ENCODE peak calls at places on chromosomes 11 and 22, in nine cellular contexts. One of them, this sample, is unnamed.

GRCh38 chr11:95154514-95154913 is 64.9 kb downstream of the ENDOD1 start:
- DNase-seq in NT2/D1: no peak
- DNase-seq in stimulated activated CD8-positive, alpha-beta memory T cell treated with anti-CD3 and anti-CD28 coated beads, Interleukin-15, amount 100 ng/mL, for 1 hour: peak; percentile 27
- DNase-seq in NCI-H774: peak; percentile 22
- DNase-seq in cardiac fibroblast: peak; percentile 68
- DNase-seq in NCI-H1092: peak; percentile 63
- DNase-seq in mucosa of gallbladder: peak; percentile 48
- DNase-seq in NCI-H1930: peak; percentile 52
- DNase-seq in HFF-Myc: no peak
- DNase-seq in this sample: peak; percentile 26

GRCh38 chr11:112961751-112962747 is 829 bp downstream of the NCAM1 start:
- DNase-seq in stimulated activated CD8-positive, alpha-beta memory T cell treated with anti-CD3 and anti-CD28 coated beads, Interleukin-15, amount 100 ng/mL, for 1 hour: no peak
- DNase-seq in NCI-H774: peak; percentile 73
- DNase-seq in HFF-Myc: no peak
- DNase-seq in NCI-H1930: no peak
- DNase-seq in NCI-H1092: peak; percentile 72
- DNase-seq in cardiac fibroblast: no peak
- DNase-seq in NT2/D1: no peak
- DNase-seq in mucosa of gallbladder: no peak
- DNase-seq in this sample: no peak

GRCh38 chr11:72026029-72026428 is 27.3 kb downstream of the IL18BP start:
- DNase-seq in NCI-H1930: no peak
- DNase-seq in stimulated activated CD8-positive, alpha-beta memory T cell treated with anti-CD3 and anti-CD28 coated beads, Interleukin-15, amount 100 ng/mL, for 1 hour: no peak
- DNase-seq in NCI-H774: no peak
- DNase-seq in mucosa of gallbladder: no peak
- DNase-seq in cardiac fibroblast: no peak
- DNase-seq in HFF-Myc: no peak
- DNase-seq in NT2/D1: no peak
- DNase-seq in NCI-H1092: no peak
- DNase-seq in this sample: no peak

GRCh38 chr22:48755332-48755949 is 1072.2 kb downstream of the BRD1 start:
- DNase-seq in mucosa of gallbladder: peak; percentile 4
- DNase-seq in cardiac fibroblast: no peak
- DNase-seq in HFF-Myc: no peak
- DNase-seq in NCI-H1092: no peak
- DNase-seq in NCI-H774: no peak
- DNase-seq in NCI-H1930: no peak
- DNase-seq in NT2/D1: no peak
- DNase-seq in stimulated activated CD8-positive, alpha-beta memory T cell treated with anti-CD3 and anti-CD28 coated beads, Interleukin-15, amount 100 ng/mL, for 1 hour: no peak
- DNase-seq in this sample: no peak

GRCh38 chr22:49999901-50000586 is 12.5 kb downstream of the IL17REL start:
- DNase-seq in NCI-H774: no peak
- DNase-seq in stimulated activated CD8-positive, alpha-beta memory T cell treated with anti-CD3 and anti-CD28 coated beads, Interleukin-15, amount 100 ng/mL, for 1 hour: no peak
- DNase-seq in HFF-Myc: no peak
- DNase-seq in cardiac fibroblast: no peak
- DNase-seq in NCI-H1930: no peak
- DNase-seq in NT2/D1: no peak
- DNase-seq in NCI-H1092: no peak
- DNase-seq in mucosa of gallbladder: no peak
- DNase-seq in this sample: no peak

GRCh38 chr11:14506532-14506931 is 6.9 kb upstream of the COPB1 start:
- DNase-seq in cardiac fibroblast: peak; percentile 28
- DNase-seq in HFF-Myc: no peak
- DNase-seq in mucosa of gallbladder: no peak
- DNase-seq in NT2/D1: no peak
- DNase-seq in stimulated activated CD8-positive, alpha-beta memory T cell treated with anti-CD3 and anti-CD28 coated beads, Interleukin-15, amount 100 ng/mL, for 1 hour: no peak
- DNase-seq in NCI-H1092: no peak
- DNase-seq in NCI-H1930: no peak
- DNase-seq in NCI-H774: no peak
- DNase-seq in this sample: no peak

GRCh38 chr11:64644348-64645242 is 53.6 kb downstream of the SLC22A12 start:
- DNase-seq in mucosa of gallbladder: no peak
- DNase-seq in NCI-H774: no peak
- DNase-seq in HFF-Myc: no peak
- DNase-seq in cardiac fibroblast: no peak
- DNase-seq in NCI-H1092: no peak
- DNase-seq in NCI-H1930: no peak
- DNase-seq in NT2/D1: no peak
- DNase-seq in stimulated activated CD8-positive, alpha-beta memory T cell treated with anti-CD3 and anti-CD28 coated beads, Interleukin-15, amount 100 ng/mL, for 1 hour: no peak
- DNase-seq in this sample: no peak

GRCh38 chr11:30760341-30760740 is 174.2 kb upstream of the MPPED2 start:
- DNase-seq in mucosa of gallbladder: no peak
- DNase-seq in NT2/D1: no peak
- DNase-seq in stimulated activated CD8-positive, alpha-beta memory T cell treated with anti-CD3 and anti-CD28 coated beads, Interleukin-15, amount 100 ng/mL, for 1 hour: no peak
- DNase-seq in cardiac fibroblast: no peak
- DNase-seq in NCI-H774: no peak
- DNase-seq in NCI-H1930: no peak
- DNase-seq in NCI-H1092: no peak
- DNase-seq in HFF-Myc: no peak
- DNase-seq in this sample: no peak

GRCh38 chr11:44104472-44105294 is 9.2 kb downstream of the EXT2 start:
- DNase-seq in stimulated activated CD8-positive, alpha-beta memory T cell treated with anti-CD3 and anti-CD28 coated beads, Interleukin-15, amount 100 ng/mL, for 1 hour: no peak
- DNase-seq in NCI-H1930: no peak
- DNase-seq in NT2/D1: peak; percentile 33
- DNase-seq in mucosa of gallbladder: no peak
- DNase-seq in NCI-H1092: no peak
- DNase-seq in cardiac fibroblast: peak; percentile 64
- DNase-seq in HFF-Myc: no peak
- DNase-seq in NCI-H774: no peak
- DNase-seq in this sample: no peak

GRCh38 chr11:68966894-68967780 is 13.6 kb downstream of the MRGPRD start:
- DNase-seq in NCI-H774: no peak
- DNase-seq in HFF-Myc: no peak
- DNase-seq in NCI-H1092: no peak
- DNase-seq in cardiac fibroblast: no peak
- DNase-seq in stimulated activated CD8-positive, alpha-beta memory T cell treated with anti-CD3 and anti-CD28 coated beads, Interleukin-15, amount 100 ng/mL, for 1 hour: no peak
- DNase-seq in NCI-H1930: no peak
- DNase-seq in NT2/D1: no peak
- DNase-seq in mucosa of gallbladder: no peak
- DNase-seq in this sample: no peak

GRCh38 chr11:76577199-76577920 is 93.2 kb downstream of the LRRC32 start:
- DNase-seq in NT2/D1: no peak
- DNase-seq in NCI-H774: no peak
- DNase-seq in mucosa of gallbladder: peak; percentile 68
- DNase-seq in NCI-H1092: no peak
- DNase-seq in HFF-Myc: no peak
- DNase-seq in stimulated activated CD8-positive, alpha-beta memory T cell treated with anti-CD3 and anti-CD28 coated beads, Interleukin-15, amount 100 ng/mL, for 1 hour: no peak
- DNase-seq in NCI-H1930: no peak
- DNase-seq in cardiac fibroblast: peak; percentile 80
- DNase-seq in this sample: no peak

GRCh38 chr11:416757-417621 is 2.2 kb upstream of the SIGIRR start:
- DNase-seq in HFF-Myc: no peak
- DNase-seq in stimulated activated CD8-positive, alpha-beta memory T cell treated with anti-CD3 and anti-CD28 coated beads, Interleukin-15, amount 100 ng/mL, for 1 hour: no peak
- DNase-seq in mucosa of gallbladder: no peak
- DNase-seq in NT2/D1: no peak
- DNase-seq in cardiac fibroblast: no peak
- DNase-seq in NCI-H1092: no peak
- DNase-seq in NCI-H774: peak; percentile 69
- DNase-seq in NCI-H1930: no peak
- DNase-seq in this sample: no peak

GRCh38 chr11:65575568-65576231 is at the start of gene EHBP1L1:
- DNase-seq in HFF-Myc: no peak
- DNase-seq in stimulated activated CD8-positive, alpha-beta memory T cell treated with anti-CD3 and anti-CD28 coated beads, Interleukin-15, amount 100 ng/mL, for 1 hour: peak; percentile 43
- DNase-seq in NT2/D1: no peak
- DNase-seq in NCI-H1092: no peak
- DNase-seq in cardiac fibroblast: peak; percentile 58
- DNase-seq in NCI-H774: peak; percentile 75
- DNase-seq in mucosa of gallbladder: peak; percentile 51
- DNase-seq in NCI-H1930: peak; percentile 47
- DNase-seq in this sample: no peak

GRCh38 chr22:49983148-49984042 is 22.8 kb downstream of the PIM3 start:
- DNase-seq in stimulated activated CD8-positive, alpha-beta memory T cell treated with anti-CD3 and anti-CD28 coated beads, Interleukin-15, amount 100 ng/mL, for 1 hour: no peak
- DNase-seq in NCI-H774: no peak
- DNase-seq in NT2/D1: no peak
- DNase-seq in NCI-H1930: no peak
- DNase-seq in cardiac fibroblast: no peak
- DNase-seq in HFF-Myc: no peak
- DNase-seq in mucosa of gallbladder: no peak
- DNase-seq in NCI-H1092: no peak
- DNase-seq in this sample: no peak

GRCh38 chr22:24236656-24237055 is 8.2 kb downstream of the GGT5 start:
- DNase-seq in NCI-H1930: no peak
- DNase-seq in NCI-H1092: no peak
- DNase-seq in stimulated activated CD8-positive, alpha-beta memory T cell treated with anti-CD3 and anti-CD28 coated beads, Interleukin-15, amount 100 ng/mL, for 1 hour: no peak
- DNase-seq in NT2/D1: no peak
- DNase-seq in mucosa of gallbladder: no peak
- DNase-seq in NCI-H774: no peak
- DNase-seq in HFF-Myc: peak; percentile 75
- DNase-seq in cardiac fibroblast: no peak
- DNase-seq in this sample: no peak

GRCh38 chr11:82686211-82686610 is 47.5 kb downstream of the FAM181B start:
- DNase-seq in NCI-H1092: no peak
- DNase-seq in cardiac fibroblast: no peak
- DNase-seq in NCI-H1930: no peak
- DNase-seq in HFF-Myc: no peak
- DNase-seq in NCI-H774: no peak
- DNase-seq in stimulated activated CD8-positive, alpha-beta memory T cell treated with anti-CD3 and anti-CD28 coated beads, Interleukin-15, amount 100 ng/mL, for 1 hour: no peak
- DNase-seq in mucosa of gallbladder: no peak
- DNase-seq in NT2/D1: no peak
- DNase-seq in this sample: no peak

GRCh38 chr11:58965246-58965985 is 26.1 kb downstream of the GLYATL1 start:
- DNase-seq in HFF-Myc: no peak
- DNase-seq in cardiac fibroblast: peak; percentile 9
- DNase-seq in mucosa of gallbladder: no peak
- DNase-seq in stimulated activated CD8-positive, alpha-beta memory T cell treated with anti-CD3 and anti-CD28 coated beads, Interleukin-15, amount 100 ng/mL, for 1 hour: no peak
- DNase-seq in NCI-H1092: no peak
- DNase-seq in NCI-H774: no peak
- DNase-seq in NT2/D1: no peak
- DNase-seq in NCI-H1930: peak; percentile 13
- DNase-seq in this sample: no peak

GRCh38 chr22:37609240-37610152 is 862 bp downstream of the GGA1 start:
- DNase-seq in NCI-H1930: no peak
- DNase-seq in HFF-Myc: no peak
- DNase-seq in NCI-H1092: no peak
- DNase-seq in cardiac fibroblast: peak; percentile 11
- DNase-seq in mucosa of gallbladder: no peak
- DNase-seq in NCI-H774: no peak
- DNase-seq in stimulated activated CD8-positive, alpha-beta memory T cell treated with anti-CD3 and anti-CD28 coated beads, Interleukin-15, amount 100 ng/mL, for 1 hour: no peak
- DNase-seq in NT2/D1: no peak
- DNase-seq in this sample: no peak

GRCh38 chr11:66856496-66857233 is at the start of gene LRFN4:
- DNase-seq in NCI-H1092: peak; percentile 50
- DNase-seq in NCI-H1930: peak; percentile 55
- DNase-seq in NT2/D1: no peak
- DNase-seq in cardiac fibroblast: no peak
- DNase-seq in NCI-H774: peak; percentile 68
- DNase-seq in HFF-Myc: no peak
- DNase-seq in stimulated activated CD8-positive, alpha-beta memory T cell treated with anti-CD3 and anti-CD28 coated beads, Interleukin-15, amount 100 ng/mL, for 1 hour: no peak
- DNase-seq in mucosa of gallbladder: no peak
- DNase-seq in this sample: no peak

GRCh38 chr11:36313750-36314500 is 17.8 kb downstream of the PRR5L start:
- DNase-seq in NCI-H1092: no peak
- DNase-seq in NCI-H774: no peak
- DNase-seq in NT2/D1: no peak
- DNase-seq in HFF-Myc: no peak
- DNase-seq in stimulated activated CD8-positive, alpha-beta memory T cell treated with anti-CD3 and anti-CD28 coated beads, Interleukin-15, amount 100 ng/mL, for 1 hour: no peak
- DNase-seq in cardiac fibroblast: no peak
- DNase-seq in mucosa of gallbladder: no peak
- DNase-seq in NCI-H1930: no peak
- DNase-seq in this sample: no peak

GRCh38 chr22:37273126-37273845 is 9.0 kb upstream of the CYTH4 start:
- DNase-seq in NT2/D1: no peak
- DNase-seq in mucosa of gallbladder: no peak
- DNase-seq in NCI-H774: no peak
- DNase-seq in NCI-H1930: no peak
- DNase-seq in stimulated activated CD8-positive, alpha-beta memory T cell treated with anti-CD3 and anti-CD28 coated beads, Interleukin-15, amount 100 ng/mL, for 1 hour: no peak
- DNase-seq in NCI-H1092: no peak
- DNase-seq in cardiac fibroblast: peak; percentile 72
- DNase-seq in HFF-Myc: no peak
- DNase-seq in this sample: no peak

GRCh38 chr22:50686794-50687193 is 14.2 kb downstream of the SHANK3 start:
- DNase-seq in cardiac fibroblast: no peak
- DNase-seq in NCI-H774: no peak
- DNase-seq in NCI-H1092: no peak
- DNase-seq in stimulated activated CD8-positive, alpha-beta memory T cell treated with anti-CD3 and anti-CD28 coated beads, Interleukin-15, amount 100 ng/mL, for 1 hour: no peak
- DNase-seq in NT2/D1: no peak
- DNase-seq in HFF-Myc: no peak
- DNase-seq in NCI-H1930: no peak
- DNase-seq in mucosa of gallbladder: no peak
- DNase-seq in this sample: no peak

GRCh38 chr22:21865041-21865440 is 2.4 kb downstream of the MAPK1 start:
- DNase-seq in NCI-H1930: no peak
- DNase-seq in stimulated activated CD8-positive, alpha-beta memory T cell treated with anti-CD3 and anti-CD28 coated beads, Interleukin-15, amount 100 ng/mL, for 1 hour: no peak
- DNase-seq in NT2/D1: no peak
- DNase-seq in mucosa of gallbladder: peak; percentile 27
- DNase-seq in NCI-H774: no peak
- DNase-seq in NCI-H1092: no peak
- DNase-seq in cardiac fibroblast: peak; percentile 83
- DNase-seq in HFF-Myc: peak; percentile 46
- DNase-seq in this sample: no peak

GRCh38 chr11:64770120-64770519 is 8.2 kb downstream of the SF1 start:
- DNase-seq in NCI-H1930: no peak
- DNase-seq in cardiac fibroblast: no peak
- DNase-seq in stimulated activated CD8-positive, alpha-beta memory T cell treated with anti-CD3 and anti-CD28 coated beads, Interleukin-15, amount 100 ng/mL, for 1 hour: no peak
- DNase-seq in HFF-Myc: no peak
- DNase-seq in mucosa of gallbladder: no peak
- DNase-seq in NCI-H774: no peak
- DNase-seq in NT2/D1: no peak
- DNase-seq in NCI-H1092: no peak
- DNase-seq in this sample: no peak

GRCh38 chr11:117492578-117493251 is 165.1 kb downstream of the CEP164 start:
- DNase-seq in NCI-H1092: no peak
- DNase-seq in NCI-H774: no peak
- DNase-seq in stimulated activated CD8-positive, alpha-beta memory T cell treated with anti-CD3 and anti-CD28 coated beads, Interleukin-15, amount 100 ng/mL, for 1 hour: no peak
- DNase-seq in HFF-Myc: no peak
- DNase-seq in NCI-H1930: no peak
- DNase-seq in mucosa of gallbladder: no peak
- DNase-seq in cardiac fibroblast: no peak
- DNase-seq in NT2/D1: no peak
- DNase-seq in this sample: peak; percentile 41

GRCh38 chr11:72520815-72521214 is 86.5 kb upstream of the CLPB start:
- DNase-seq in NCI-H1092: no peak
- DNase-seq in NCI-H774: no peak
- DNase-seq in NCI-H1930: no peak
- DNase-seq in mucosa of gallbladder: no peak
- DNase-seq in HFF-Myc: no peak
- DNase-seq in cardiac fibroblast: no peak
- DNase-seq in stimulated activated CD8-positive, alpha-beta memory T cell treated with anti-CD3 and anti-CD28 coated beads, Interleukin-15, amount 100 ng/mL, for 1 hour: no peak
- DNase-seq in NT2/D1: no peak
- DNase-seq in this sample: no peak

GRCh38 chr11:20161923-20162322 is 1.6 kb upstream of the DBX1 start:
- DNase-seq in cardiac fibroblast: no peak
- DNase-seq in NCI-H1092: no peak
- DNase-seq in HFF-Myc: no peak
- DNase-seq in stimulated activated CD8-positive, alpha-beta memory T cell treated with anti-CD3 and anti-CD28 coated beads, Interleukin-15, amount 100 ng/mL, for 1 hour: no peak
- DNase-seq in mucosa of gallbladder: no peak
- DNase-seq in NT2/D1: no peak
- DNase-seq in NCI-H774: no peak
- DNase-seq in NCI-H1930: no peak
- DNase-seq in this sample: no peak

GRCh38 chr11:58028687-58029411 is 1.9 kb upstream of the OR6Q1 start:
- DNase-seq in NCI-H1092: no peak
- DNase-seq in NT2/D1: no peak
- DNase-seq in cardiac fibroblast: peak; percentile 28
- DNase-seq in stimulated activated CD8-positive, alpha-beta memory T cell treated with anti-CD3 and anti-CD28 coated beads, Interleukin-15, amount 100 ng/mL, for 1 hour: no peak
- DNase-seq in HFF-Myc: no peak
- DNase-seq in mucosa of gallbladder: peak; percentile 27
- DNase-seq in NCI-H774: no peak
- DNase-seq in NCI-H1930: no peak
- DNase-seq in this sample: no peak

GRCh38 chr22:47618180-47618579 is 855.7 kb downstream of the TBC1D22A start:
- DNase-seq in mucosa of gallbladder: no peak
- DNase-seq in NCI-H1930: no peak
- DNase-seq in cardiac fibroblast: no peak
- DNase-seq in NCI-H1092: no peak
- DNase-seq in NCI-H774: no peak
- DNase-seq in NT2/D1: no peak
- DNase-seq in stimulated activated CD8-positive, alpha-beta memory T cell treated with anti-CD3 and anti-CD28 coated beads, Interleukin-15, amount 100 ng/mL, for 1 hour: no peak
- DNase-seq in HFF-Myc: no peak
- DNase-seq in this sample: no peak

GRCh38 chr22:29308148-29308790 is 1.8 kb downstream of the GAS2L1 start:
- DNase-seq in NCI-H774: no peak
- DNase-seq in cardiac fibroblast: no peak
- DNase-seq in NCI-H1930: no peak
- DNase-seq in mucosa of gallbladder: no peak
- DNase-seq in HFF-Myc: no peak
- DNase-seq in stimulated activated CD8-positive, alpha-beta memory T cell treated with anti-CD3 and anti-CD28 coated beads, Interleukin-15, amount 100 ng/mL, for 1 hour: no peak
- DNase-seq in NCI-H1092: no peak
- DNase-seq in NT2/D1: no peak
- DNase-seq in this sample: no peak

GRCh38 chr11:71474141-71474770 is 21.3 kb downstream of the NADSYN1 start:
- DNase-seq in NCI-H1930: no peak
- DNase-seq in cardiac fibroblast: no peak
- DNase-seq in mucosa of gallbladder: no peak
- DNase-seq in NCI-H774: no peak
- DNase-seq in NT2/D1: no peak
- DNase-seq in NCI-H1092: no peak
- DNase-seq in stimulated activated CD8-positive, alpha-beta memory T cell treated with anti-CD3 and anti-CD28 coated beads, Interleukin-15, amount 100 ng/mL, for 1 hour: no peak
- DNase-seq in HFF-Myc: no peak
- DNase-seq in this sample: no peak